ENCODE peak calls at places on chromosomes 4 and X, in six cellular contexts. Q, V, K, E, U and W are unnamed samples.

GRCh38 chr4:11130195-11130975 is 298.3 kb downstream of the HS3ST1 start:
- DNase-seq in U (no peak), E (no peak), Q (no peak), K (no peak), V (no peak), W (no peak)

GRCh38 chr4:40736910-40737309 is 12.8 kb upstream of the NSUN7 start:
- DNase-seq in V (no peak), K (peak; percentile 61), Q (peak; percentile 28), E (no peak), U (no peak), W (no peak)

GRCh38 chr4:133112641-133113040 is 36.5 kb upstream of the PCDH10 start:
- DNase-seq in K (no peak), V (no peak), Q (no peak), U (no peak), E (no peak), W (no peak)

GRCh38 chr4:168408620-168409019 is 71.7 kb downstream of the DDX60L start:
- DNase-seq in Q (peak; percentile 79), V (peak; percentile 57), K (no peak), U (peak; percentile 53), E (no peak), W (no peak)

GRCh38 chr4:165684177-165684870 is 188.7 kb upstream of the TLL1 start:
- DNase-seq in K (no peak), V (no peak), U (no peak), Q (no peak), E (no peak), W (no peak)

GRCh38 chrX:45614853-45615252 is 414.2 kb upstream of the DIPK2B start:
- DNase-seq in K (no peak), V (no peak), E (no peak), U (no peak), Q (no peak), W (no peak)

GRCh38 chrX:111165902-111166301 is 69.9 kb downstream of the PAK3 start:
- DNase-seq in U (no peak), V (no peak), K (no peak), E (no peak), Q (no peak), W (no peak)

GRCh38 chrX:73401591-73402266 is 45.1 kb upstream of the CDX4 start:
- DNase-seq in V (no peak), K (peak; percentile 41), E (no peak), U (no peak), Q (peak; percentile 32), W (no peak)

GRCh38 chr4:54001558-54002365 is 62.6 kb downstream of the CHIC2 start:
- DNase-seq in K (no peak), E (no peak), Q (no peak), V (no peak), U (no peak), W (no peak)

GRCh38 chr4:47419296-47419695 is 44.2 kb downstream of the COMMD8 start:
- DNase-seq in V (no peak), U (no peak), E (no peak), Q (no peak), K (no peak), W (no peak)

GRCh38 chr4:5746250-5746649 is 35.2 kb downstream of the EVC start:
- DNase-seq in Q (no peak), V (no peak), E (no peak), K (no peak), U (no peak), W (no peak)

GRCh38 chr4:5955856-5956255 is 62.4 kb downstream of the C4orf50 start:
- DNase-seq in V (no peak), U (no peak), K (no peak), E (no peak), Q (no peak), W (no peak)

GRCh38 chr4:182929296-182929695 is 12.1 kb upstream of the DCTD start:
- DNase-seq in Q (peak; percentile 50), K (no peak), V (no peak), E (no peak), U (no peak), W (no peak)

GRCh38 chr4:157204634-157205244 is 15.8 kb upstream of the GRIA2 start:
- DNase-seq in V (no peak), Q (peak; percentile 31), U (peak; percentile 30), K (peak; percentile 75), E (no peak), W (peak; percentile 56)

GRCh38 chr4:46924789-46925188 is 15.7 kb upstream of the COX7B2 start:
- DNase-seq in K (no peak), V (no peak), E (no peak), U (no peak), Q (no peak), W (no peak)

GRCh38 chrX:124931241-124931640 is 388.4 kb upstream of the TEX13C start:
- DNase-seq in V (no peak), U (no peak), Q (no peak), E (no peak), K (no peak), W (no peak)

GRCh38 chr4:75432683-75433082 is 81.5 kb downstream of the RCHY1 start:
- DNase-seq in K (peak; percentile 77), V (no peak), U (no peak), E (no peak), Q (peak; percentile 19), W (no peak)

GRCh38 chr4:78684196-78685079 is 91.7 kb upstream of the BMP2K start:
- DNase-seq in K (no peak), V (no peak), Q (no peak), E (no peak), U (no peak), W (no peak)

GRCh38 chrX:107673933-107674479 is 45.7 kb downstream of the PRPS1 start:
- DNase-seq in E (peak; percentile 88), Q (peak; percentile 88), V (peak; percentile 90), U (peak; percentile 88), K (peak; percentile 90), W (peak; percentile 93)

GRCh38 chrX:107675823-107676555 is 47.7 kb downstream of the PRPS1 start:
- DNase-seq in V (peak; percentile 33), E (peak; percentile 38), Q (peak; percentile 61), K (peak; percentile 94), U (no peak), W (peak; percentile 52)

GRCh38 chrX:107675365-107675654 is 47.0 kb downstream of the PRPS1 start:
- DNase-seq in Q (no peak), E (no peak), V (no peak), U (no peak), K (no peak), W (no peak)

GRCh38 chrX:107673401-107673800 is 45.1 kb downstream of the PRPS1 start:
- DNase-seq in V (no peak), E (no peak), U (no peak), K (no peak), Q (no peak), W (no peak)

GRCh38 chrX:107674480-107675364 is 46.4 kb downstream of the PRPS1 start:
- DNase-seq in V (peak; percentile 80), E (peak; percentile 69), K (peak; percentile 70), Q (peak; percentile 72), U (peak; percentile 69), W (peak; percentile 69)
- H3K4me1 ChIP-seq in V (peaks cover 8% of the 10 kb centered on the region), E (peaks cover 51% of the 10 kb centered on the region), K (peaks cover 71% of the 10 kb centered on the region), Q (peaks cover 36% of the 10 kb centered on the region), U (peaks cover 32% of the 10 kb centered on the region), W (peaks cover 49% of the 10 kb centered on the region)

GRCh38 chr4:155676430-155676825 is 9.8 kb downstream of the GUCY1A1 start:
- DNase-seq in U (no peak), Q (no peak), V (no peak), E (no peak), K (peak; percentile 75), W (no peak)
- H3K27ac ChIP-seq in U (peak overlapping the region; percentile 39), Q (peak overlapping the region; percentile 26), V (no peak overlapping the region), E (peak overlapping the region; percentile 53), K (peak overlapping the region; percentile 93), W (peak overlapping the region; percentile 41)

DNA sequence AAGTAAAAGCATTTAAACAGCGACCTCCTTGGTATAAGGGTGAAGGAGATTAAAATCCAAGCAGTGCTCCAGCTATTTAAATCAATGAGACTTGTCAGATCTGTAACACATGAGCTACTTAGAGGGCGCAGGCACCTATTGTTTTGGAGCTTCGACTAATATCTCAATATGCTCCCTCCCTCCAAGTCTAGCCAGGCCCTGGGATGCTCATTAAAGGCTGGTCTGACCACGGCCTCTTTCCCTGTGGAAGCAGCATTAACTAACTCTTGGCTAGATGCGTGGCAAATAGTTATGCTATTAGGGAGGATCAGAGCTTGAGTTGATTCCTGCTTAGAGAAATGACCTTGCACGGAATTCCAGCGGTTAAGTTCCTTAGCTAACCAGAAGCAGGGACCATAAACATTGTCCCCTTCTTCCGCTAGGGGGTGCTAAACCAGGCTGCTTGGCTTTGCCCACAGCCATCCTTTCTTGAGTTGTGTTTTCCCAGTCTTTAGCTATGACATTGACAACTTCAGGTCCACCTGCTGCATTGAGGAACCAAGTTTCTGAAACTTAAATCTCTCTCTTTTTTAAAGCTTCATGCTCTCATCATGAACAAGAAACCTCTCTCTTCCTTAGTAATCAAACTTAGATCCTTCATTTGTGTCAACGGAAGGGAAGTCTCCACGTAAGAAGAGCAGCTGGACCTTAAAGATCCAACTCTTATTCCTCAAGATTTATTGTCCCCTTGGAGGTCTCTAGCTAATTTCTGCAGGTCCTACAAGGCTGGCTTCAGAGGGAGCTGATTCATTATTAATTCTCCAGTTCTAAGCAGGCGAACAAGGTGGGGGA is 80.7 kb upstream of the IGFBP7 start:
- DNase-seq in E (no peak), U (peak; percentile 27), K (peak; percentile 80), Q (peak; percentile 56), V (no peak), W (no peak)
- H3K4me1 ChIP-seq in E (no peaks in the 10 kb centered on the region), U (peaks cover 12% of the 10 kb centered on the region), K (no peaks in the 10 kb centered on the region), Q (peaks cover 18% of the 10 kb centered on the region), V (no peaks in the 10 kb centered on the region), W (no peaks in the 10 kb centered on the region)

GRCh38 chrX:66013195-66013816 is 26.6 kb downstream of the VSIG4 start:
- DNase-seq in V (no peak), K (peak; percentile 45), Q (no peak), U (no peak), E (no peak), W (no peak)

GRCh38 chrX:66009231-66009845 is 30.5 kb downstream of the VSIG4 start:
- DNase-seq in U (no peak), E (no peak), V (no peak), Q (no peak), K (no peak), W (no peak)

GRCh38 chrX:66014084-66014483 is 25.8 kb downstream of the VSIG4 start:
- DNase-seq in Q (no peak), V (no peak), U (no peak), E (no peak), K (no peak), W (no peak)

GRCh38 chrX:66014560-66014959 is 25.3 kb downstream of the VSIG4 start:
- DNase-seq in V (no peak), Q (no peak), K (no peak), U (no peak), E (no peak), W (no peak)

DNA sequence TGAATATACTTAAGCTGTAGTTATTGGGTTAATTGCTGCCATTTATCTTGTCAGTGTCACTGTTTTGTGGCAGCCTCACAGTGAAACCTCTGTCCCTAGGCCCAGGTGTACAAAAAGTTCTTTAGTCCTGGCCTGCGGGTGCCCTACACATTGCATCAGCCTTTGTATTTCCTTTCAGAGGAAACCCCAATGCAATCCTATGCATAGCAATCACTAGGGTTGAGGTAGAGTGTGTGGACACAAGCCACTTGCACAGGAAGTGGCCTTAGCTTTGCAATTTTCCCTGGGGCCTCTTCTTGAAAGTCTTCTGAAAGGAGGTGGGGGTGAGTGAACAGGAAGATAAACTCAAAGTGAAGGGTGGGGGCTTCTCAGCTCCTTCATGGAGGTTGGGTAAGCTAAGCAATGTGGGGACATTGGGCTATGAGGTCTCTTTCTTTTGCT is 27.8 kb downstream of the VSIG4 start:
- DNase-seq in U (peak; percentile 23), K (no peak), Q (no peak), V (no peak), E (no peak), W (no peak)
- H3K27ac ChIP-seq in U (no peak overlapping the region), K (no peak overlapping the region), Q (no peak overlapping the region), V (no peak overlapping the region), E (peak overlapping the region; percentile 87), W (peak overlapping the region; percentile 36)